ENCODE peak calls at places on chromosomes 13 and 19, in seven cellular contexts. S, F, Y, A, Z, J and K are unnamed samples.

GRCh38 chr19:49663224-49663623 is 2.4 kb downstream of the IRF3 start:
- DNase-seq in J (no peak), A (no peak), S (no peak), Y (no peak), F (no peak), Z (no peak), K (no peak)

GRCh38 chr13:51955281-51955771 is 55.9 kb downstream of the ATP7B start:
- DNase-seq in A (no peak), Z (peak), J (no peak), Y (no peak), F (no peak), S (peak), K (no peak)

GRCh38 chr19:15421726-15422260 is 3.0 kb upstream of the AKAP8L start:
- DNase-seq in A (no peak), S (no peak), F (no peak), Y (peak), J (no peak), Z (peak), K (no peak)

GRCh38 chr19:48962029-48962848 is 2.9 kb upstream of the FTL start:
- DNase-seq in A (no peak), Y (no peak), J (peak), S (no peak), F (no peak), Z (no peak), K (peak)

GRCh38 chr13:36362251-36362650 is 16.1 kb upstream of the SPART start:
- DNase-seq in F (no peak), Y (no peak), S (peak), Z (no peak), J (no peak), A (no peak), K (no peak)

GRCh38 chr13:55410398-55411330 is 1730.1 kb upstream of the PRR20A start:
- DNase-seq in Z (peak), A (no peak), J (no peak), S (no peak), F (no peak), Y (peak), K (no peak)

GRCh38 chr13:32427852-32428580 is at the start of gene N4BP2L1:
- DNase-seq in Y (peak), S (peak), F (peak), Z (peak), A (no peak), J (peak), K (peak)

GRCh38 chr19:11373166-11373884 is 1.1 kb upstream of the SWSAP1 start:
- DNase-seq in J (no peak), Z (no peak), Y (peak), A (peak), S (no peak), F (peak), K (peak)

GRCh38 chr19:41928754-41929535 is 696 bp upstream of the ERFL start:
- DNase-seq in S (no peak), J (peak), Z (no peak), F (no peak), Y (no peak), A (no peak), K (no peak)

GRCh38 chr13:26476111-26476743 is 81.3 kb upstream of the WASF3 start:
- DNase-seq in S (peak), A (peak), F (no peak), Z (peak), J (peak), Y (no peak), K (peak)

GRCh38 chr19:17796838-17797168 is 1.9 kb downstream of the B3GNT3 start:
- DNase-seq in J (no peak), A (no peak), Z (no peak), F (no peak), S (no peak), Y (no peak), K (no peak)

GRCh38 chr19:1333789-1334188 is 48.1 kb downstream of the EFNA2 start:
- DNase-seq in A (no peak), Y (no peak), F (no peak), J (no peak), Z (no peak), S (peak), K (no peak)

GRCh38 chr19:4061178-4061682 is 5.5 kb downstream of the ZBTB7A start:
- DNase-seq in Y (no peak), A (no peak), Z (no peak), F (no peak), J (no peak), S (no peak), K (peak)

GRCh38 chr19:47663911-47664771 is 49.1 kb upstream of the EHD2 start:
- DNase-seq in J (no peak), Z (no peak), S (peak), F (peak), A (no peak), Y (no peak), K (peak)

GRCh38 chr19:13339869-13340268 is 166.4 kb downstream of the CACNA1A start:
- DNase-seq in F (peak), Z (no peak), S (no peak), J (no peak), A (no peak), Y (no peak), K (no peak)

GRCh38 chr13:27636624-27637288 is 15.1 kb downstream of the POLR1D start:
- DNase-seq in F (no peak), S (peak), A (no peak), Y (peak), Z (peak), J (no peak), K (no peak)

GRCh38 chr13:45194081-45194939 is 6.5 kb downstream of the KCTD4 start:
- DNase-seq in Y (no peak), S (peak), F (no peak), A (no peak), Z (no peak), J (no peak), K (peak)

GRCh38 chr13:78239681-78240080 is 321.1 kb upstream of the EDNRB start:
- DNase-seq in F (no peak), Y (no peak), A (peak), S (no peak), J (no peak), Z (no peak), K (no peak)

GRCh38 chr13:39656325-39656677 is 839 bp downstream of the COG6 start:
- DNase-seq in Y (peak), Z (no peak), S (peak), J (no peak), F (no peak), A (no peak), K (no peak)

GRCh38 chr19:55149078-55150003 is at the start of gene TNNT1:
- DNase-seq in Y (peak), S (no peak), A (no peak), J (no peak), F (peak), Z (peak), K (peak)

GRCh38 chr19:29255006-29255405 is 42.1 kb upstream of the UQCRFS1 start:
- DNase-seq in F (no peak), Z (no peak), A (no peak), Y (no peak), J (no peak), S (no peak), K (no peak)

GRCh38 chr13:97855570-97855970 is 97.9 kb upstream of the IPO5 start:
- DNase-seq in Z (peak), F (peak), J (no peak), A (peak), S (peak), Y (peak), K (peak)

GRCh38 chr13:109869312-109870237 is 83.2 kb upstream of the IRS2 start:
- DNase-seq in F (no peak), J (peak), A (no peak), Z (peak), Y (no peak), S (peak), K (no peak)

GRCh38 chr13:28423010-28423409 is 71.9 kb downstream of the FLT1 start:
- DNase-seq in S (no peak), J (peak), F (no peak), Y (no peak), A (no peak), Z (no peak), K (no peak)

GRCh38 chr19:46371371-46371901 is 24.5 kb downstream of the PPP5C start:
- DNase-seq in S (no peak), Y (no peak), F (no peak), Z (no peak), A (no peak), J (no peak), K (no peak)

GRCh38 chr19:16605115-16605514 is 22.9 kb downstream of the MED26 start:
- DNase-seq in F (no peak), J (no peak), S (no peak), A (no peak), Y (no peak), Z (no peak), K (no peak)

GRCh38 chr13:29733069-29733700 is 117.2 kb downstream of the UBL3 start:
- DNase-seq in Y (no peak), Z (no peak), A (no peak), J (no peak), S (no peak), F (no peak), K (peak)

GRCh38 chr13:108044929-108045328 is 170.4 kb downstream of the LIG4 start:
- DNase-seq in A (no peak), Z (peak), F (peak), S (no peak), J (no peak), Y (peak), K (no peak)

GRCh38 chr19:15223649-15224371 is 8.4 kb downstream of the EPHX3 start:
- DNase-seq in Y (peak), F (no peak), S (no peak), A (no peak), Z (no peak), J (no peak), K (no peak)

GRCh38 chr13:114011226-114011625 is 37.4 kb upstream of the C13orf46 start:
- DNase-seq in J (no peak), A (no peak), S (no peak), Y (no peak), Z (no peak), F (no peak), K (no peak)

GRCh38 chr13:113192902-113193301 is 15.6 kb downstream of the PCID2 start:
- DNase-seq in Y (no peak), J (no peak), A (no peak), F (no peak), S (peak), Z (no peak), K (no peak)

GRCh38 chr13:79369226-79369625 is 36.8 kb downstream of the RBM26 start:
- DNase-seq in F (no peak), A (no peak), Z (no peak), S (peak), Y (no peak), J (no peak), K (no peak)

GRCh38 chr19:17977488-17977887 is 10.6 kb downstream of the KCNN1 start:
- DNase-seq in A (no peak), J (no peak), F (no peak), Y (no peak), Z (no peak), S (no peak), K (no peak)

GRCh38 chr13:41179593-41180250 is 14.6 kb downstream of the KBTBD7 start:
- DNase-seq in Z (no peak), A (no peak), Y (no peak), J (no peak), F (no peak), S (peak), K (no peak)

GRCh38 chr13:112726018-112726767 is 36.4 kb downstream of the ATP11A start:
- DNase-seq in Z (no peak), Y (no peak), F (no peak), S (no peak), J (no peak), A (no peak), K (no peak)